ENCODE peak calls at places on chromosomes 5 and 9, in nine cellular contexts. Q is OCI-LY7, J is heart right ventricle, H is tibial nerve, D is coronary artery, L is epithelial cell of proximal tubule, M is AG09309, G is HepG2, K is heart left ventricle. I is an unnamed sample.

GRCh38 chr5:23343121-23343520 is 164.3 kb upstream of the PRDM9 start:
- DNase-seq in L (no peak), Q (no peak), J (no peak), H (no peak), D (no peak), M (no peak), G (no peak), K (no peak), I (no peak)

GRCh38 chr9:117414220-117414905 is 494 bp downstream of the ASTN2 start:
- DNase-seq in H (no peak), J (peak), Q (no peak), L (no peak), D (no peak), M (no peak), G (no peak), K (no peak), I (no peak)

GRCh38 chr9:112111461-112111860 is 63.6 kb downstream of the SUSD1 start:
- DNase-seq in K (no peak), H (no peak), D (no peak), J (no peak), L (no peak), Q (no peak), G (no peak), M (no peak), I (no peak)

GRCh38 chr5:132300572-132301340 is 6.6 kb downstream of the SLC22A4 start:
- DNase-seq in M (no peak), J (no peak), Q (no peak), K (peak), D (no peak), H (no peak), L (no peak), G (no peak), I (no peak)

GRCh38 chr9:134319306-134320194 is 6.7 kb upstream of the RXRA start:
- DNase-seq in L (no peak), Q (no peak), J (peak), M (no peak), D (no peak), G (no peak), K (no peak), H (no peak), I (no peak)

GRCh38 chr9:33076360-33077004 is at the start of gene SMU1:
- DNase-seq in G (peak), H (peak), K (peak), Q (peak), D (peak), J (peak), L (peak), M (peak), I (peak)

GRCh38 chr9:130042406-130042930 is 521 bp downstream of the FNBP1 start:
- DNase-seq in J (peak), Q (peak), H (no peak), M (no peak), G (no peak), L (no peak), D (peak), K (peak), I (no peak)

GRCh38 chr5:139949710-139950109 is 93.4 kb downstream of the NRG2 start:
- DNase-seq in L (no peak), G (no peak), J (peak), D (no peak), H (no peak), K (peak), Q (no peak), M (no peak), I (no peak)

GRCh38 chr5:9468070-9468388 is 77.8 kb downstream of the SEMA5A start:
- DNase-seq in K (no peak), H (no peak), G (no peak), D (no peak), J (no peak), M (peak), Q (no peak), L (peak), I (no peak)

GRCh38 chr9:87494970-87495471 is 2.6 kb upstream of the DAPK1 start:
- DNase-seq in H (no peak), L (no peak), Q (no peak), D (no peak), K (no peak), J (no peak), M (no peak), G (no peak), I (no peak)

GRCh38 chr5:124162782-124163532 is 583.5 kb downstream of the ZNF608 start:
- DNase-seq in L (no peak), D (no peak), Q (peak), K (peak), M (no peak), G (peak), H (no peak), J (peak), I (no peak)

GRCh38 chr5:176724472-176724871 is 77.2 kb downstream of the TSPAN17 start:
- DNase-seq in M (no peak), L (no peak), H (no peak), J (no peak), Q (no peak), D (no peak), K (no peak), G (no peak), I (no peak)

GRCh38 chr9:88773627-88774244 is 217.5 kb upstream of the S1PR3 start:
- DNase-seq in G (no peak), D (no peak), H (no peak), L (no peak), K (no peak), M (no peak), Q (no peak), J (no peak), I (no peak)

GRCh38 chr5:107893642-107894041 is 222.9 kb upstream of the EFNA5 start:
- DNase-seq in H (no peak), K (no peak), D (no peak), Q (no peak), M (peak), L (peak), J (no peak), G (no peak), I (no peak)

GRCh38 chr9:126682928-126683697 is 69.4 kb downstream of the LMX1B start:
- DNase-seq in G (no peak), Q (no peak), K (peak), M (no peak), D (no peak), J (no peak), H (no peak), L (no peak), I (no peak)

GRCh38 chr5:81021951-81022687 is 62.0 kb downstream of the RASGRF2 start:
- DNase-seq in D (no peak), J (no peak), L (no peak), K (no peak), M (no peak), H (no peak), Q (no peak), G (no peak), I (no peak)

GRCh38 chr9:119160559-119160958 is 208.7 kb downstream of the BRINP1 start:
- DNase-seq in G (no peak), K (no peak), J (no peak), H (no peak), Q (no peak), L (no peak), D (no peak), M (no peak), I (no peak)

GRCh38 chr5:15609076-15609725 is 109.2 kb downstream of the FBXL7 start:
- DNase-seq in M (no peak), Q (no peak), D (no peak), H (no peak), G (no peak), L (no peak), J (no peak), K (no peak), I (no peak)

GRCh38 chr5:112237456-112237855 is 181.6 kb downstream of the EPB41L4A start:
- DNase-seq in G (no peak), M (no peak), D (no peak), Q (no peak), J (no peak), H (no peak), K (no peak), L (no peak), I (no peak)

GRCh38 chr5:158942217-158942616 is 157.5 kb downstream of the EBF1 start:
- DNase-seq in G (no peak), J (no peak), M (no peak), D (no peak), L (no peak), K (no peak), Q (no peak), H (no peak), I (no peak)

GRCh38 chr9:73667749-73668148 is 516.1 kb downstream of the ANXA1 start:
- DNase-seq in L (no peak), M (no peak), J (no peak), K (no peak), H (no peak), Q (no peak), G (peak), D (no peak), I (no peak)
- TF ChIP-seq CTCF in L (no peak), M (no peak), J (no peak), K (no peak), H (no peak), Q (no peak), G (peak), D (no peak), I (peak)

GRCh38 chr9:70594546-70594945 is 180.1 kb upstream of the KLF9 start:
- DNase-seq in K (no peak), M (no peak), Q (no peak), L (no peak), G (no peak), J (no peak), D (no peak), H (no peak), I (no peak)
- H3K4me3 ChIP-seq in K (no peak), M (no peak), Q (no peak), L (no peak), G (no peak), J (no peak), D (no peak), H (no peak), I (no peak)

DNA sequence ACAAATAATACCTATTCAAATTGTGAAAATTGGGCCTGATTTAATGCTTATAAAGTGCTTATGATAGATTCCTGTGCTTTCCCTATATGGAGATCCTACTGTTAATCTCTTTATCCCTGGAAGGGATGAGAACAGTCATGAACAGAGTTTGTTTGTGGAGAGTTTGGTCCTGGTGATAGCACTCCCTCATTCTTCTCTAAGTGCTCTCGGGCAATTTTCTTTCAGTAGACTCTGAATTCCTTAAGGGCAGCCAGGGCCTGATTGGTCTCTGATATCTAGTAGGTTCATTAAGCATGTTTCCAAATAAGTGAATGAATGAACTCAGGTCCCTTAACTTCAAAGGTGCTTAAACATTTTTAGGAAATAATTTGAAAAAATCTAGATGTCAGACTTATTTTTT is 104.2 kb upstream of the TUT7 start:
- DNase-seq in L (no peak), K (no peak), H (no peak), G (no peak), Q (no peak), J (no peak), D (no peak), M (no peak), I (no peak)
- TF ChIP-seq CTCF in L (no peak), K (no peak), H (no peak), G (no peak), Q (no peak), J (no peak), D (no peak), M (no peak), I (no peak)

GRCh38 chr9:91060520-91061343 is 259.1 kb downstream of the SYK start:
- DNase-seq in K (peak), Q (no peak), D (no peak), M (peak), G (peak), J (no peak), H (peak), L (peak), I (no peak)
- H3K4me3 ChIP-seq in K (peak), Q (no peak), D (no peak), M (no peak), G (peak), J (no peak), H (no peak), L (no peak), I (no peak)

GRCh38 chr9:28779240-28779639 is 1206.0 kb upstream of the C9orf72 start:
- DNase-seq in Q (no peak), L (no peak), K (no peak), M (no peak), J (no peak), D (no peak), H (no peak), G (no peak), I (no peak)

GRCh38 chr9:28770226-28770625 is 1196.9 kb upstream of the C9orf72 start:
- DNase-seq in J (no peak), K (no peak), G (no peak), L (no peak), D (no peak), H (no peak), M (no peak), Q (no peak), I (no peak)

GRCh38 chr9:28770827-28771226 is 1197.5 kb upstream of the C9orf72 start:
- DNase-seq in M (no peak), D (no peak), Q (no peak), L (no peak), K (no peak), H (no peak), G (no peak), J (no peak), I (no peak)

DNA sequence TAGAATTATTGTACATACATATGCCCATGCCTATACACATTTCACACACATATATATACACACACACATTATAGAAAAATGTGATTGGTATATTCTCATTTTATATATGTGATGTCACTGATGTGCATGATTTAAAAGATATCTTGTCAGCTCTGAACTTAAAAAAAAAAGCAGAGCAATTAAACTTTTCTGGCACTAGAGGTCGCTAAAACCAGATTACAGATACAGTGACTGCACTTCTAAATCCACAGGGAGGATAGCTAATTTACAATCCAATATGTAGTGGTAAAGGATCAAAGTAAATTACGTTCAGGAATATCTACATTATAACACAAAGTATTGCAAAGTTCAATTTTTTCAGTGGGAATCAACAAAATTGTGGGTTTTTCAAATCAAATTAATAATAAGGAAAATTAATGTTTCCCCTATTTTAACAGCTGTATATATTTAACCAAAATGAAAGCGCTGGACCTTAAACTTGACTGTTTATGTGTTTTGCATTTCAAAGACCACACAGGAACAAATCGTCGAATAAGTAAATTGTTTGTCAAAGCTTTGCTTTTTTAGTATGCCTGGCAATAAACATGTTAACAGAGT is 1201.2 kb upstream of the C9orf72 start:
- DNase-seq in M (no peak), L (no peak), G (peak), D (no peak), H (no peak), K (no peak), J (no peak), Q (peak), I (no peak)
- TF ChIP-seq CTCF in M (peak), L (peak), G (peak), D (no peak), H (no peak), K (peak), J (peak), Q (peak), I (peak)

GRCh38 chr5:172501708-172502379 is 47.5 kb upstream of the SH3PXD2B start:
- DNase-seq in K (peak), G (no peak), M (no peak), H (no peak), D (peak), Q (no peak), L (no peak), J (no peak), I (no peak)
- H3K4me3 ChIP-seq in K (no peak), G (no peak), M (no peak), H (no peak), D (no peak), Q (no peak), L (no peak), J (no peak), I (no peak)

GRCh38 chr9:124840300-124840833 is 12.9 kb upstream of the WDR38 start:
- DNase-seq in H (no peak), G (peak), L (no peak), Q (no peak), K (no peak), J (no peak), D (no peak), M (no peak), I (no peak)
- TF ChIP-seq CTCF in H (peak), G (peak), L (peak), Q (peak), K (peak), J (peak), D (no peak), M (peak), I (peak)

DNA sequence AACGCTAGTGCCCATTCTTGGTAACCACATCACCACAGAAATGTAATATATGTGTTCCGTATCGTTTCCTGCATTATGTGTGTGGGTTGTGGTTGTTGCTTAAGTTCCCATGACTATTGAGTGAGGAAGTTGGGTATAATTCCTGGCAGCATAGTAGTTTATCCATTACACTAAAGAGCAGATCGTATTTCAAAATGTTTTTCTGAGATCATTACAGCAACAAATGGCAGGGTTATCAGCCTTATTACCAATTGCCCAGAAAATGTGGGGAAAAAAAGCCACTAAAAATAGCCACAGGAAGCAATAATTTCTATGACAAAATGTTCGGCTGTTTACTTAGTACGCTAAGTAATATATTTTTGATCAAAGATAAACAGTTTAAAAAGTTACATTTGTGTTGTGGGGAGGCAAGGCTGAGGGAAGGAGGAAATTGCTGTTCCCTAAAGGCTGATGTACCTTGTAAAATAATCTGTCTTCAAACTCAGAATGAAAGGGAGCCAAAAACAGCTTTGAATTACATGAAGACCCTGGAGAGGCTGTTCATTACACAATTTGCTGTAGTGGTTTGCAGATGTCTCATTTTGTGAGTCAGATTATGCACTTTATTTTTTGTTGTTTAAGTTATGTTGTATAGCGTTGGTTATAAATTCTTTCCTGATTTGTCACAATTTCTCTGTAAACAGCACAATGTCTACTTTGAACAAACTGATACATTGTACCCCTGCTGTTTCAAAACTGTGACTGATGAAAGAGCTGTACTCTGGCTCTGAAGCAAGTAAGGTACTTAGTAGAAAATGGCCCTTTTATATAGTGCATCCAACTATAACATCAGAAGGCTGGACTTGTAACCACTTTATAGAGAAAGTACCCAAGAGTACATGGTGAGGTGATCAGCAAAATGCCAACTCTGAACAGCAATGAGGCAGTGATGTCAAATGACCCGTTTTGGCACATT is 1028.5 kb downstream of the NR2F1-AS1 start:
- DNase-seq in H (no peak), J (no peak), D (no peak), L (no peak), K (no peak), M (peak), Q (no peak), G (peak), I (no peak)
- H3K4me3 ChIP-seq in H (no peak), J (no peak), D (peak), L (no peak), K (no peak), M (no peak), Q (no peak), G (no peak), I (no peak)

GRCh38 chr9:123483191-123483803 is 127.3 kb downstream of the CRB2 start:
- DNase-seq in J (no peak), M (no peak), Q (no peak), K (no peak), L (no peak), D (no peak), G (no peak), H (no peak), I (no peak)

GRCh38 chr9:123488683-123489321 is 132.8 kb downstream of the CRB2 start:
- DNase-seq in D (no peak), M (no peak), G (no peak), H (no peak), Q (no peak), J (no peak), K (no peak), L (no peak), I (no peak)

GRCh38 chr9:123484130-123484529 is 128.1 kb downstream of the CRB2 start:
- DNase-seq in D (no peak), G (peak), Q (no peak), K (no peak), J (no peak), M (no peak), L (no peak), H (no peak), I (no peak)

GRCh38 chr9:123487944-123488343 is 131.9 kb downstream of the CRB2 start:
- DNase-seq in G (no peak), M (no peak), D (no peak), Q (no peak), L (no peak), J (no peak), H (no peak), K (no peak), I (no peak)

DNA sequence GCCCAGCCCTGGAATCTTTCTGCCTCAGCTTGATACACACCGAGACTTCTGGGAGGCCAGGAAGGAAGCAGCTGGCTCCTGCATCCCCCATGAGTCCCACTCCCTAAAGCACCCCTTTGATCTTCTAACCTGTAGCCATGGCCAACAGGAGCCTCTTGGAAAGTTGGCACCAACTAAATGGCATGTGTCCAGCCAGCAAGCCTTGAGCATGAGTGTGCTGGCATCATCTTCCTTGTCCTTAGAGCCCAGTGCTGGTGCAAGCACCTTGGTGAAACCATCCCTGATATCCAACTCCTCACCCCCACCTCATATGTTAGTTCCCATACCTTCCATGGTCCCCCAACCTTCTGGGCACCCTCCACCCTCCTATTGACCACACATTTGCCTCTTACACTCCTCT is 130.4 kb downstream of the CRB2 start:
- DNase-seq in L (no peak), Q (no peak), K (no peak), M (no peak), D (no peak), G (no peak), H (no peak), J (no peak), I (no peak)
- TF ChIP-seq CTCF in L (no peak), Q (no peak), K (no peak), M (no peak), D (no peak), G (no peak), H (no peak), J (no peak), I (no peak)